ENCODE peak calls at places on chromosome 10, in nine cellular contexts. R is foreskin keratinocyte, Q is transverse colon, G is mammary epithelial cell, U is OCI-LY7, K is right lobe of liver, W is heart right ventricle, D is ovary, C is fibroblast of lung. F is an unnamed sample.
A peak's percentile ranks its signal among the peaks of the same experiment; 100 is the strongest.

GRCh38 chr10:75210193-75211006 is at the start of gene VDAC2:
- DNase-seq in D (peak; percentile 95), K (peak; percentile 93), C (peak; percentile 87), R (peak; percentile 69), Q (peak; percentile 93), W (peak; percentile 94), G (peak; percentile 89), U (peak; percentile 92), F (peak; percentile 94)

GRCh38 chr10:75029874-75030273 is 81.6 kb upstream of the SAMD8 start:
- DNase-seq in W (peak; percentile 33), D (peak; percentile 64), Q (no peak), G (no peak), U (no peak), C (peak; percentile 98), R (no peak), K (no peak), F (no peak)

GRCh38 chr10:106175760-106176377 is 988.6 kb downstream of the SORCS1 start:
- DNase-seq in Q (no peak), W (no peak), D (no peak), K (no peak), U (peak; percentile 14), G (peak; percentile 8), R (no peak), C (peak; percentile 18), F (no peak)

GRCh38 chr10:19815478-19816419 is 483 bp upstream of the PLXDC2 start:
- DNase-seq in R (peak; percentile 47), G (peak; percentile 83), C (peak; percentile 85), D (peak; percentile 80), U (no peak), Q (peak; percentile 78), W (peak; percentile 79), K (peak; percentile 59), F (no peak)

GRCh38 chr10:109914966-109915365 is 8.3 kb downstream of the XPNPEP1 start:
- DNase-seq in C (peak; percentile 88), W (no peak), Q (peak; percentile 54), R (peak; percentile 91), U (peak; percentile 81), D (no peak), K (no peak), G (peak; percentile 91), F (peak; percentile 29)

GRCh38 chr10:31353574-31353973 is 34.6 kb downstream of the ZEB1 start:
- DNase-seq in K (no peak), R (peak; percentile 68), Q (no peak), G (peak; percentile 92), W (no peak), C (peak; percentile 49), U (no peak), D (no peak), F (peak; percentile 31)

GRCh38 chr10:71285180-71285545 is 33.9 kb upstream of the SLC29A3 start:
- DNase-seq in W (no peak), Q (peak; percentile 39), R (no peak), U (peak; percentile 65), C (peak; percentile 37), D (peak; percentile 78), K (no peak), G (peak; percentile 9), F (peak; percentile 41)

GRCh38 chr10:29319205-29319781 is 30.4 kb downstream of the LYZL1 start:
- DNase-seq in C (no peak), W (no peak), D (no peak), U (no peak), Q (no peak), R (no peak), G (no peak), K (peak; percentile 62), F (no peak)

GRCh38 chr10:92750788-92751533 is 61.2 kb downstream of the HHEX start:
- DNase-seq in U (no peak), Q (no peak), W (no peak), D (no peak), R (no peak), K (no peak), G (no peak), C (peak; percentile 47), F (peak; percentile 48)

GRCh38 chr10:105044902-105045301 is 403.8 kb downstream of the SORCS3 start:
- DNase-seq in R (no peak), K (no peak), C (no peak), W (no peak), Q (no peak), D (no peak), U (no peak), G (no peak), F (no peak)

GRCh38 chr10:31851216-31851615 is 77.4 kb downstream of the ARHGAP12 start:
- DNase-seq in R (no peak), K (no peak), W (no peak), G (no peak), Q (no peak), U (no peak), C (no peak), D (no peak), F (no peak)

GRCh38 chr10:12750526-12751201 is 250.8 kb downstream of the CCDC3 start:
- DNase-seq in D (no peak), C (peak; percentile 14), Q (no peak), U (no peak), G (no peak), K (no peak), W (no peak), R (no peak), F (no peak)

GRCh38 chr10:104935656-104936055 is 294.6 kb downstream of the SORCS3 start:
- DNase-seq in U (no peak), W (no peak), G (no peak), K (no peak), C (no peak), Q (no peak), R (no peak), D (no peak), F (no peak)

GRCh38 chr10:21427804-21428481 is 97.5 kb downstream of the SKIDA1 start:
- DNase-seq in U (no peak), R (peak; percentile 56), G (peak; percentile 65), K (no peak), W (no peak), Q (no peak), D (no peak), C (peak; percentile 34), F (no peak)

GRCh38 chr10:7988985-7989384 is 65.5 kb upstream of the GATA3 start:
- DNase-seq in U (peak; percentile 22), D (no peak), K (no peak), G (no peak), R (no peak), W (no peak), Q (no peak), C (no peak), F (no peak)

GRCh38 chr10:10044959-10045764 is 972.5 kb upstream of the CELF2 start:
- DNase-seq in G (no peak), D (no peak), K (no peak), W (no peak), Q (no peak), C (no peak), U (peak; percentile 94), R (no peak), F (no peak)

GRCh38 chr10:120570418-120570817 is 113.4 kb downstream of the PLPP4 start:
- DNase-seq in U (no peak), R (no peak), K (no peak), W (no peak), C (no peak), G (no peak), Q (no peak), D (no peak), F (no peak)

GRCh38 chr10:42985436-42986316 is 91.2 kb upstream of the RET start:
- DNase-seq in D (no peak), W (no peak), G (no peak), K (no peak), R (no peak), Q (peak; percentile 4), C (no peak), U (no peak), F (no peak)

GRCh38 chr10:3249292-3249889 is 76.8 kb upstream of the PITRM1 start:
- DNase-seq in W (no peak), Q (no peak), D (no peak), C (no peak), K (no peak), R (no peak), U (no peak), G (no peak), F (peak; percentile 70)

GRCh38 chr10:94103902-94104301 is 110.2 kb downstream of the PLCE1 start:
- DNase-seq in W (no peak), Q (no peak), R (no peak), K (no peak), C (peak; percentile 88), U (no peak), G (no peak), D (no peak), F (no peak)

DNA sequence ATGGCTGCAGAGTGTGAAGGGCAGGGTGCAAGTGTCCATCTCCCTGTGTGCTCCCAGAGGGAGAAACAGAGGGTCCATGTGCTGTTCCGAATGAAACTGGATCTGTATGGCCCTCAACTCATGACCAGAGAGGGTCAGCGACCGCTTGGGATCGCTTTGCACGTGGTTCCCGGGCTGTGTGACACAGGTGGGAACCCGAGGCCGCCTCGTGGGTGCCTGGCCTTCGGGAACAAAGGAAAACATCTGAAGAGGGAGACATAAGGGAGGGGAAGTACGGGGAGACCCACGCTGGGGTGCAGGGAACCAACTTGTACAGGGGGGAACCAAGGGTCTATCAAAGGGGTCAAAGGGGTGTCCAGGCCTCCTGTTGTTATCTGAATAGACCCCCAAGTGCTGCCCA is 57.5 kb downstream of the SH3PXD2A start:
- DNase-seq in K (no peak), R (no peak), D (no peak), G (no peak), C (no peak), W (no peak), U (no peak), Q (no peak), F (no peak)
- H3K4me1 ChIP-seq in K (no peaks in the 10 kb centered on the region), R (peaks cover 52% of the 10 kb centered on the region), D (no peaks in the 10 kb centered on the region), G (peaks cover 53% of the 10 kb centered on the region), C (no peaks in the 10 kb centered on the region), W (peaks cover 25% of the 10 kb centered on the region), U (no peaks in the 10 kb centered on the region), Q (peaks cover 52% of the 10 kb centered on the region), F (peaks cover 59% of the 10 kb centered on the region)

GRCh38 chr10:119286516-119286915 is 79.1 kb downstream of the GRK5 start:
- DNase-seq in W (no peak), D (no peak), R (no peak), G (no peak), Q (no peak), U (no peak), C (no peak), K (no peak), F (no peak)
- H3K4me1 ChIP-seq in W (peaks cover 96% of the 10 kb centered on the region), D (peaks cover 68% of the 10 kb centered on the region), R (no peaks in the 10 kb centered on the region), G (no peaks in the 10 kb centered on the region), Q (peaks cover 66% of the 10 kb centered on the region), U (peaks cover 47% of the 10 kb centered on the region), C (peaks cover 55% of the 10 kb centered on the region), K (no peaks in the 10 kb centered on the region), F (peaks cover 26% of the 10 kb centered on the region)

GRCh38 chr10:123564631-123565030 is 101.5 kb upstream of the GPR26 start:
- DNase-seq in C (no peak), W (no peak), G (no peak), Q (no peak), R (no peak), U (no peak), K (no peak), D (no peak), F (no peak)
- H3K4me1 ChIP-seq in C (no peaks in the 10 kb centered on the region), W (no peaks in the 10 kb centered on the region), G (no peaks in the 10 kb centered on the region), Q (no peaks in the 10 kb centered on the region), R (no peaks in the 10 kb centered on the region), U (no peaks in the 10 kb centered on the region), K (no peaks in the 10 kb centered on the region), D (no peaks in the 10 kb centered on the region), F (no peaks in the 10 kb centered on the region)

DNA sequence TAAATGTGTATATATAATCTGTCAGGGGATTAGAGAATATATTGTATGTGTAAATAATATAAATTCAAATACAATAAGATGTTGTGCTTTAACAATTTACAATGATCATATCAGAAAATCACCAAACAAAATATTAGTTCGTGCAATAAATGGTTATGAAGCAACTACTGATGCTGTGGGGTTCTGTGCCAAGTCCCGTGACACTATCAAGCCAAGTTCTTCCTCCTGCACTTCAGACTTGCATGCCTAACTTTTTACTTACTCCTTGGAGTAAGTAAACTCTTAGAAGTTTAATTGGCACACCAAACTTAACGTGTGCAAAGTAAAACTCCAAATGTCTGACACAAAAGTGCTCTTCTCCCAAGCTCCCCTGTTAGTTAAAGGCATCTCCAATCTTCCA is 26.5 kb upstream of the TMEM254 start:
- DNase-seq in D (no peak), Q (no peak), C (no peak), U (no peak), R (no peak), K (no peak), W (no peak), G (no peak), F (no peak)
- H3K4me1 ChIP-seq in D (no peaks in the 10 kb centered on the region), Q (no peaks in the 10 kb centered on the region), C (no peaks in the 10 kb centered on the region), U (no peaks in the 10 kb centered on the region), R (no peaks in the 10 kb centered on the region), K (no peaks in the 10 kb centered on the region), W (no peaks in the 10 kb centered on the region), G (no peaks in the 10 kb centered on the region), F (no peaks in the 10 kb centered on the region)